ENCODE peak calls at places on chromosomes 6 and 20, in four cellular contexts. One of them, this sample, is unnamed.

GRCh38 chr20:2815242-2815900 is 584 bp downstream of the C20orf141 start:
- DNase-seq in psoas muscle: no peak
- DNase-seq in Caco-2: no peak
- DNase-seq in ovary: no peak
- DNase-seq in this sample: peak; percentile 41

GRCh38 chr6:15109338-15110090 is 136.4 kb upstream of the JARID2 start:
- DNase-seq in psoas muscle: no peak
- DNase-seq in Caco-2: no peak
- DNase-seq in ovary: no peak
- DNase-seq in this sample: no peak

GRCh38 chr6:167827062-167827587 is 414 bp downstream of the AFDN start:
- DNase-seq in psoas muscle: no peak
- DNase-seq in Caco-2: peak; percentile 74
- DNase-seq in ovary: peak; percentile 34
- DNase-seq in this sample: no peak

GRCh38 chr6:137216875-137217553 is 2.2 kb downstream of the IFNGR1 start:
- DNase-seq in psoas muscle: no peak
- DNase-seq in Caco-2: no peak
- DNase-seq in ovary: no peak
- DNase-seq in this sample: no peak

GRCh38 chr20:1945134-1945618 is 48.7 kb downstream of the PDYN start:
- DNase-seq in psoas muscle: peak; percentile 85
- DNase-seq in Caco-2: no peak
- DNase-seq in ovary: peak; percentile 80
- DNase-seq in this sample: no peak

GRCh38 chr6:35300848-35301247 is 3.2 kb downstream of the DEF6 start:
- DNase-seq in psoas muscle: no peak
- DNase-seq in Caco-2: no peak
- DNase-seq in ovary: no peak
- DNase-seq in this sample: no peak

GRCh38 chr6:43077981-43078411 is 1.9 kb downstream of the PTK7 start:
- DNase-seq in psoas muscle: no peak
- DNase-seq in Caco-2: no peak
- DNase-seq in ovary: no peak
- DNase-seq in this sample: no peak

GRCh38 chr6:146598785-146599405 is at the start of gene ADGB:
- DNase-seq in psoas muscle: peak; percentile 78
- DNase-seq in Caco-2: peak; percentile 75
- DNase-seq in ovary: peak; percentile 27
- DNase-seq in this sample: peak; percentile 65

GRCh38 chr20:50048420-50049166 is 64.4 kb downstream of the UBE2V1 start:
- DNase-seq in psoas muscle: no peak
- DNase-seq in Caco-2: no peak
- DNase-seq in ovary: no peak
- DNase-seq in this sample: peak; percentile 27

GRCh38 chr6:107318100-107318736 is 141.1 kb downstream of the PDSS2 start:
- DNase-seq in psoas muscle: peak; percentile 58
- DNase-seq in Caco-2: peak; percentile 60
- DNase-seq in ovary: peak; percentile 26
- DNase-seq in this sample: no peak

GRCh38 chr6:142242269-142242668 is 59.5 kb upstream of the ADGRG6 start:
- DNase-seq in psoas muscle: no peak
- DNase-seq in Caco-2: peak; percentile 38
- DNase-seq in ovary: no peak
- DNase-seq in this sample: no peak

GRCh38 chr6:158049055-158050028 is 67.7 kb downstream of the SYNJ2 start:
- DNase-seq in psoas muscle: peak; percentile 39
- DNase-seq in Caco-2: no peak
- DNase-seq in ovary: no peak
- DNase-seq in this sample: no peak

GRCh38 chr20:43752051-43752360 is 25.2 kb upstream of the GTSF1L start:
- DNase-seq in psoas muscle: no peak
- DNase-seq in Caco-2: no peak
- DNase-seq in ovary: no peak
- DNase-seq in this sample: no peak

GRCh38 chr20:62961310-62961783 is 8.8 kb downstream of the SLC17A9 start:
- DNase-seq in psoas muscle: no peak
- DNase-seq in Caco-2: no peak
- DNase-seq in ovary: no peak
- DNase-seq in this sample: no peak

GRCh38 chr6:32085759-32086458 is 23.2 kb downstream of the TNXB start:
- DNase-seq in psoas muscle: peak; percentile 28
- DNase-seq in Caco-2: peak; percentile 64
- DNase-seq in ovary: no peak
- DNase-seq in this sample: no peak

GRCh38 chr6:3291987-3292386 is 33.2 kb downstream of the PSMG4 start:
- DNase-seq in psoas muscle: no peak
- DNase-seq in Caco-2: no peak
- DNase-seq in ovary: no peak
- DNase-seq in this sample: no peak

GRCh38 chr6:110178626-110179405 is 654 bp downstream of the WASF1 start:
- DNase-seq in psoas muscle: peak; percentile 56
- DNase-seq in Caco-2: peak; percentile 43
- DNase-seq in ovary: peak; percentile 45
- DNase-seq in this sample: peak; percentile 68

GRCh38 chr6:65231616-65232015 is 475.4 kb downstream of the EYS start:
- DNase-seq in psoas muscle: no peak
- DNase-seq in Caco-2: no peak
- DNase-seq in ovary: no peak
- DNase-seq in this sample: no peak

GRCh38 chr6:154683756-154684523 is 49.3 kb upstream of the SCAF8 start:
- DNase-seq in psoas muscle: no peak
- DNase-seq in Caco-2: no peak
- DNase-seq in ovary: no peak
- DNase-seq in this sample: no peak

GRCh38 chr6:149236584-149236983 is 80.9 kb upstream of the TAB2 start:
- DNase-seq in psoas muscle: no peak
- DNase-seq in Caco-2: no peak
- DNase-seq in ovary: no peak
- DNase-seq in this sample: no peak

GRCh38 chr20:38840053-38840893 is 34.8 kb downstream of the PPP1R16B start:
- DNase-seq in psoas muscle: no peak
- DNase-seq in Caco-2: no peak
- DNase-seq in ovary: no peak
- DNase-seq in this sample: no peak

GRCh38 chr6:166553563-166554271 is 32.8 kb downstream of the RAMACL start:
- DNase-seq in psoas muscle: peak; percentile 73
- DNase-seq in Caco-2: no peak
- DNase-seq in ovary: no peak
- DNase-seq in this sample: no peak

GRCh38 chr6:149939909-149940672 is 1.7 kb upstream of the ULBP2 start:
- DNase-seq in psoas muscle: no peak
- DNase-seq in Caco-2: no peak
- DNase-seq in ovary: no peak
- DNase-seq in this sample: no peak

GRCh38 chr6:75283907-75284284 is 696 bp downstream of the TMEM30A start:
- DNase-seq in psoas muscle: no peak
- DNase-seq in Caco-2: no peak
- DNase-seq in ovary: no peak
- DNase-seq in this sample: no peak

GRCh38 chr6:106894978-106895702 is 79.4 kb downstream of the CD24 start:
- DNase-seq in psoas muscle: no peak
- DNase-seq in Caco-2: no peak
- DNase-seq in ovary: no peak
- DNase-seq in this sample: no peak

GRCh38 chr6:137637161-137637560 is 143.0 kb upstream of the OLIG3 start:
- DNase-seq in psoas muscle: no peak
- DNase-seq in Caco-2: no peak
- DNase-seq in ovary: peak; percentile 46
- DNase-seq in this sample: no peak

GRCh38 chr20:32218156-32218900 is 10.6 kb downstream of the POFUT1 start:
- DNase-seq in psoas muscle: no peak
- DNase-seq in Caco-2: no peak
- DNase-seq in ovary: no peak
- DNase-seq in this sample: no peak

GRCh38 chr6:170137176-170137891 is 153.5 kb downstream of the DLL1 start:
- DNase-seq in psoas muscle: peak; percentile 76
- DNase-seq in Caco-2: no peak
- DNase-seq in ovary: peak; percentile 11
- DNase-seq in this sample: no peak

GRCh38 chr6:3390698-3391097 is 66.2 kb downstream of the SLC22A23 start:
- DNase-seq in psoas muscle: peak; percentile 79
- DNase-seq in Caco-2: no peak
- DNase-seq in ovary: no peak
- DNase-seq in this sample: peak; percentile 83

GRCh38 chr6:29797120-29797519 is 30.5 kb upstream of the HLA-G start:
- DNase-seq in psoas muscle: no peak
- DNase-seq in Caco-2: no peak
- DNase-seq in ovary: no peak
- DNase-seq in this sample: no peak

GRCh38 chr6:52675372-52675771 is 4.5 kb downstream of the TMEM14A start:
- DNase-seq in psoas muscle: no peak
- DNase-seq in Caco-2: no peak
- DNase-seq in ovary: no peak
- DNase-seq in this sample: no peak

GRCh38 chr6:74091133-74091793 is 395.3 kb downstream of the CD109 start:
- DNase-seq in psoas muscle: no peak
- DNase-seq in Caco-2: peak; percentile 41
- DNase-seq in ovary: no peak
- DNase-seq in this sample: no peak

GRCh38 chr6:148118303-148118702 is 224.3 kb upstream of the SASH1 start:
- DNase-seq in psoas muscle: no peak
- DNase-seq in Caco-2: no peak
- DNase-seq in ovary: no peak
- DNase-seq in this sample: no peak

GRCh38 chr6:119539066-119539746 is 189.6 kb upstream of the MAN1A1 start:
- DNase-seq in psoas muscle: no peak
- DNase-seq in Caco-2: no peak
- DNase-seq in ovary: no peak
- DNase-seq in this sample: no peak

GRCh38 chr6:23547851-23548250 is 578.2 kb upstream of the NRSN1 start:
- DNase-seq in psoas muscle: no peak
- DNase-seq in Caco-2: peak; percentile 70
- DNase-seq in ovary: no peak
- DNase-seq in this sample: no peak
- TF ChIP-seq CTCF in psoas muscle: no peak
- TF ChIP-seq CTCF in Caco-2: peak; percentile 35
- TF ChIP-seq CTCF in ovary: no peak
- TF ChIP-seq CTCF in this sample: no peak

GRCh38 chr6:112128208-112128607 is 40.8 kb downstream of the FAM229B start:
- DNase-seq in psoas muscle: no peak
- DNase-seq in Caco-2: no peak
- DNase-seq in ovary: no peak
- DNase-seq in this sample: no peak

GRCh38 chr6:112118034-112118433 is 30.6 kb downstream of the FAM229B start:
- DNase-seq in psoas muscle: no peak
- DNase-seq in Caco-2: no peak
- DNase-seq in ovary: no peak
- DNase-seq in this sample: no peak

GRCh38 chr6:112117554-112117953 is 30.2 kb downstream of the FAM229B start:
- DNase-seq in psoas muscle: no peak
- DNase-seq in Caco-2: no peak
- DNase-seq in ovary: no peak
- DNase-seq in this sample: no peak

GRCh38 chr6:112122758-112123157 is 35.4 kb downstream of the FAM229B start:
- DNase-seq in psoas muscle: no peak
- DNase-seq in Caco-2: no peak
- DNase-seq in ovary: no peak
- DNase-seq in this sample: no peak
- H3K36me3 ChIP-seq in psoas muscle: peaks cover 30% of the 10 kb centered on the region
- H3K36me3 ChIP-seq in Caco-2: no peaks in the 10 kb centered on the region
- H3K36me3 ChIP-seq in ovary: no peaks in the 10 kb centered on the region
- H3K36me3 ChIP-seq in this sample: no peaks in the 10 kb centered on the region

DNA sequence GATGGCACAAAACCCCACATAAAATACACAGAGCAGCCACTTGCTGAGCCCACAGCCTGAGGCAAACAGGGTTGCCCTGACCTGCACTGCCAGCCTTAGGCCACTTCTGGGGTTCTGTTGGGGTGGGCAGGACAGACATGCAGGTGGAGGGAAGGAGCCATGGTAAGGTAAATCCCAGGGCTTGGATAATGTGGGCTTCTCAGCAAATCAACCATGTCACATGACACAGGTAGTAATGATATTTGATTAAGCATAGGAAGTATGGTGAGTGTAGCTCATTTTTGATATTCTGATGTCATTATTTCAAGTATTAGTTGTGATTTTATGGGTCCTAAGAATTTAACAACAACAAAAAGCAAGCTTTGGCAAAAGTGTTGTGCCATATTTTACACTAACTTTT is 124.6 kb downstream of the FOXA2 start:
- DNase-seq in psoas muscle: no peak
- DNase-seq in Caco-2: no peak
- DNase-seq in ovary: no peak
- DNase-seq in this sample: no peak
- H3K27me3 ChIP-seq in psoas muscle: no peaks in the 10 kb centered on the region
- H3K27me3 ChIP-seq in Caco-2: no peaks in the 10 kb centered on the region
- H3K27me3 ChIP-seq in ovary: no peaks in the 10 kb centered on the region
- H3K27me3 ChIP-seq in this sample: no peaks in the 10 kb centered on the region

GRCh38 chr6:25987845-25988244 is 25.2 kb downstream of the TRIM38 start:
- DNase-seq in psoas muscle: no peak
- DNase-seq in Caco-2: no peak
- DNase-seq in ovary: no peak
- DNase-seq in this sample: no peak
- TF ChIP-seq CTCF in psoas muscle: no peak
- TF ChIP-seq CTCF in Caco-2: no peak
- TF ChIP-seq CTCF in ovary: no peak
- TF ChIP-seq CTCF in this sample: no peak

GRCh38 chr6:44111434-44112417 is 15.5 kb downstream of the MRPL14 start:
- DNase-seq in psoas muscle: no peak
- DNase-seq in Caco-2: peak; percentile 73
- DNase-seq in ovary: no peak
- DNase-seq in this sample: no peak

GRCh38 chr6:44110966-44111365 is 16.3 kb downstream of the MRPL14 start:
- DNase-seq in psoas muscle: no peak
- DNase-seq in Caco-2: no peak
- DNase-seq in ovary: no peak
- DNase-seq in this sample: no peak

GRCh38 chr6:44110005-44110681 is 17.1 kb downstream of the MRPL14 start:
- DNase-seq in psoas muscle: peak; percentile 76
- DNase-seq in Caco-2: no peak
- DNase-seq in ovary: no peak
- DNase-seq in this sample: no peak

GRCh38 chr6:44115866-44116265 is 11.4 kb downstream of the MRPL14 start:
- DNase-seq in psoas muscle: no peak
- DNase-seq in Caco-2: no peak
- DNase-seq in ovary: no peak
- DNase-seq in this sample: no peak

GRCh38 chr6:44113396-44113795 is 13.9 kb downstream of the MRPL14 start:
- DNase-seq in psoas muscle: no peak
- DNase-seq in Caco-2: no peak
- DNase-seq in ovary: no peak
- DNase-seq in this sample: no peak
- H3K36me3 ChIP-seq in psoas muscle: peaks cover 50% of the 10 kb centered on the region
- H3K36me3 ChIP-seq in Caco-2: peaks cover 3% of the 10 kb centered on the region
- H3K36me3 ChIP-seq in ovary: no peaks in the 10 kb centered on the region
- H3K36me3 ChIP-seq in this sample: peaks cover 51% of the 10 kb centered on the region

This sample was measured in ascending aorta.